ENCODE peak calls at places on chromosomes 2 and 18, in seven cellular contexts. I, C, J, Z, W, R and B are unnamed samples.

GRCh38 chr2:235614176-235614860 is 120.5 kb downstream of the AGAP1 start:
- DNase-seq in R (no peak), C (peak), Z (no peak), J (no peak), I (no peak), W (no peak), B (no peak)

GRCh38 chr2:130251520-130251864 is 53.3 kb upstream of the TUBA3E start:
- DNase-seq in W (no peak), C (peak), J (no peak), I (no peak), Z (no peak), R (no peak), B (no peak)

GRCh38 chr2:119011162-119011909 is 69.3 kb downstream of the MARCO start:
- DNase-seq in J (peak), Z (peak), C (no peak), I (peak), W (no peak), R (peak), B (peak)

GRCh38 chr2:145593280-145593679 is 1073.4 kb upstream of the ZEB2 start:
- DNase-seq in J (no peak), W (no peak), I (no peak), R (no peak), Z (no peak), C (no peak), B (no peak)

GRCh38 chr2:96267159-96267971 is 1.3 kb downstream of the CIAO1 start:
- DNase-seq in R (no peak), Z (no peak), C (peak), W (no peak), I (peak), J (no peak), B (peak)

GRCh38 chr2:124810132-124810531 is 785.0 kb downstream of the CNTNAP5 start:
- DNase-seq in C (peak), J (no peak), I (peak), W (no peak), R (no peak), Z (no peak), B (no peak)

GRCh38 chr18:36155960-36156757 is 26.5 kb downstream of the ELP2 start:
- DNase-seq in C (no peak), I (no peak), Z (no peak), R (no peak), W (no peak), J (no peak), B (no peak)

GRCh38 chr2:215601990-215602721 is 166.3 kb upstream of the FN1 start:
- DNase-seq in J (no peak), Z (no peak), C (no peak), I (no peak), W (peak), R (no peak), B (peak)

GRCh38 chr2:54054271-54054670 is 61.1 kb upstream of the ACYP2 start:
- DNase-seq in W (no peak), R (no peak), Z (no peak), J (no peak), I (no peak), C (no peak), B (no peak)

GRCh38 chr2:238803996-238804395 is 43.9 kb upstream of the TWIST2 start:
- DNase-seq in J (no peak), R (no peak), C (no peak), I (no peak), Z (no peak), W (no peak), B (no peak)

GRCh38 chr2:162333968-162334367 is 10.0 kb upstream of the GCA start:
- DNase-seq in C (peak), I (peak), Z (peak), W (no peak), R (no peak), J (no peak), B (no peak)

GRCh38 chr18:70250781-70251180 is 38.1 kb upstream of the SOCS6 start:
- DNase-seq in Z (no peak), R (no peak), I (no peak), J (no peak), W (no peak), C (no peak), B (no peak)

GRCh38 chr2:174495365-174496012 is 8.7 kb upstream of the GPR155 start:
- DNase-seq in C (no peak), Z (peak), R (no peak), W (no peak), I (no peak), J (no peak), B (no peak)

GRCh38 chr2:149661844-149662243 is 74.3 kb upstream of the MMADHC start:
- DNase-seq in R (no peak), C (peak), I (peak), Z (no peak), W (peak), J (peak), B (peak)

GRCh38 chr2:232919151-232919550 is 49.1 kb downstream of the SNORC start:
- DNase-seq in W (no peak), R (no peak), Z (no peak), I (no peak), J (no peak), C (no peak), B (no peak)

GRCh38 chr2:44358498-44358897 is 2.8 kb downstream of the PREPL start:
- DNase-seq in I (peak), W (no peak), Z (no peak), J (peak), R (no peak), C (peak), B (peak)

GRCh38 chr2:10918661-10919414 is 7.1 kb downstream of the KCNF1 start:
- DNase-seq in R (no peak), Z (no peak), J (no peak), C (peak), W (no peak), I (peak), B (no peak)

GRCh38 chr2:24830351-24830750 is 37.1 kb downstream of the CENPO start:
- DNase-seq in I (peak), W (no peak), Z (no peak), R (no peak), J (no peak), C (no peak), B (no peak)

GRCh38 chr2:191857406-191857805 is 10.5 kb upstream of the CAVIN2 start:
- DNase-seq in W (no peak), C (no peak), J (no peak), Z (no peak), R (no peak), I (peak), B (peak)

GRCh38 chr2:102141915-102142828 is at the start of gene IL1R1:
- DNase-seq in R (peak), W (peak), Z (no peak), I (peak), C (peak), J (peak), B (peak)

GRCh38 chr18:58569490-58569911 is 59.4 kb downstream of the ALPK2 start:
- DNase-seq in Z (no peak), R (no peak), W (no peak), I (no peak), C (no peak), J (no peak), B (no peak)

GRCh38 chr2:68838641-68839040 is 32.6 kb downstream of the BMP10 start:
- DNase-seq in W (no peak), I (no peak), C (no peak), R (no peak), J (no peak), Z (no peak), B (no peak)

GRCh38 chr2:43168016-43168369 is 58.4 kb downstream of the ZFP36L2 start:
- DNase-seq in R (no peak), C (no peak), J (no peak), W (no peak), Z (no peak), I (no peak), B (no peak)

GRCh38 chr2:32559136-32559535 is 68.7 kb upstream of the TTC27 start:
- DNase-seq in J (no peak), C (no peak), Z (peak), W (no peak), R (no peak), I (peak), B (no peak)

GRCh38 chr2:98793275-98793674 is 62.3 kb upstream of the MGAT4A start:
- DNase-seq in Z (no peak), W (no peak), J (no peak), R (no peak), C (no peak), I (no peak), B (no peak)

GRCh38 chr2:148932536-148932935 is 57.5 kb downstream of the KIF5C start:
- DNase-seq in W (no peak), J (no peak), I (no peak), R (no peak), C (no peak), Z (no peak), B (no peak)

GRCh38 chr2:140597205-140597604 is 1533.6 kb downstream of the LRP1B start:
- DNase-seq in R (no peak), Z (no peak), W (no peak), J (no peak), I (no peak), C (no peak), B (no peak)

GRCh38 chr2:199405241-199405640 is 52.5 kb downstream of the SATB2 start:
- DNase-seq in W (no peak), C (no peak), J (no peak), Z (no peak), I (peak), R (no peak), B (no peak)
- TF ChIP-seq CTCF in W (no peak), C (peak), J (no peak), Z (no peak), I (peak), R (no peak), B (peak)

GRCh38 chr2:47530105-47530504 is 127.1 kb downstream of the MSH2 start:
- DNase-seq in C (no peak), Z (no peak), R (no peak), W (no peak), J (no peak), I (no peak), B (no peak)
- H3K4me3 ChIP-seq in C (no peak), Z (no peak), R (no peak), W (no peak), J (no peak), I (no peak), B (no peak)

GRCh38 chr18:74485860-74486849 is 10.0 kb upstream of the CNDP2 start:
- DNase-seq in I (no peak), W (no peak), R (no peak), Z (no peak), J (no peak), C (no peak), B (no peak)
- TF ChIP-seq CTCF in I (no peak), W (no peak), R (no peak), Z (no peak), J (no peak), C (no peak), B (no peak)

GRCh38 chr2:176147215-176147789 is 4.0 kb upstream of the HOXD4 start:
- DNase-seq in C (no peak), I (no peak), Z (no peak), R (no peak), J (no peak), W (no peak), B (no peak)

GRCh38 chr2:176149484-176150337 is 1.6 kb upstream of the HOXD4 start:
- DNase-seq in W (no peak), R (peak), J (no peak), I (no peak), Z (no peak), C (no peak), B (no peak)

GRCh38 chr2:176148758-176149483 is 2.4 kb upstream of the HOXD4 start:
- DNase-seq in J (no peak), Z (no peak), W (no peak), I (no peak), C (no peak), R (no peak), B (no peak)

GRCh38 chr2:176146645-176147044 is 4.7 kb upstream of the HOXD4 start:
- DNase-seq in Z (no peak), I (no peak), R (no peak), C (no peak), W (no peak), J (no peak), B (no peak)

DNA sequence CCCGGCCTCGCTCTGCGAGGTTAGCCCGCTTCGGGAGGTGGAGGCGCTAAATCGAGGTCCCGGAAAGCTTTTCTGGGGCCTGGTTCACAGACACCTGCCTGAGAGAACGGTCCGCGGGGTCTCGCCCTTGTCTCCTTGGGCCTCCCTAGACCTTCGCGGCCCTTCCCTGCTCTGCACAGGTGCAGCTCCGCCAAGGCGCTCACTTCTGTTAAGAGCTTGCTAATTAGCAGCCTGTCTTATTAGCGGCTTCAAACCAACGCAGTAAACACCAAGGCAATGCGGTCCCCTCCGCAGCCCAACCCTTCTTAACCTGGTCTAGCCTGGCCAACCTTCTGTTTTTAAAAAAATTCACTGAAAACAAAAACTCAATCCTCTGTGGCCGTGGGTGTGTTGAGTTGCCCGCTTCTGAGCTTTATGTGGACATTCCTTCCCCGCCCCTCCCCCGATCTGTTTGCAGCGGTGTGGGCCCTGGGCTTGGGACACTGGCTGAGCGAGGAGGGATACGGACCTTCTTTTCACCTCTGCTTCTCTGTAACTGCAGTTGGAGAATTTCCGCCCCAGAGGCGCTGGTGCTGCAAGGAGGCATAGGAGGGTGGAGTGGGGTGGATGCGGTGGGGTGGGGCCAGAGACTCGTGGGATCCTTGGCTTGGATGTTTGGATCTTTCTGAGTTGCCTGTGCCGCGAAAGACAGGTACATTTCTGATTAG is 3.4 kb upstream of the HOXD4 start:
- DNase-seq in C (no peak), R (peak), J (no peak), Z (no peak), I (no peak), W (no peak), B (no peak)
- H3K4me3 ChIP-seq in C (no peak), R (peak), J (no peak), Z (no peak), I (no peak), W (no peak), B (no peak)